ENCODE peak calls at places on chromosome 19, in four cellular contexts. D, L, Z and S are unnamed samples.

GRCh38 chr19:6718741-6719539 is 1.5 kb downstream of the C3 start:
- DNase-seq in D (no peak), L (no peak), Z (no peak), S (peak; percentile 10)

GRCh38 chr19:46355234-46355990 is 8.5 kb downstream of the PPP5C start:
- DNase-seq in D (no peak), L (no peak), Z (no peak), S (no peak)

GRCh38 chr19:16836115-16836905 is 7.1 kb downstream of the SIN3B start:
- DNase-seq in D (no peak), L (no peak), Z (no peak), S (no peak)

GRCh38 chr19:13547102-13547501 is 40.8 kb upstream of the CACNA1A start:
- DNase-seq in D (no peak), L (no peak), Z (no peak), S (no peak)

GRCh38 chr19:49939721-49940481 is 10.6 kb upstream of the NUP62 start:
- DNase-seq in D (no peak), L (no peak), Z (no peak), S (no peak)

GRCh38 chr19:51652266-51652665 is 5.6 kb upstream of the SIGLEC14 start:
- DNase-seq in D (no peak), L (no peak), Z (no peak), S (no peak)

GRCh38 chr19:58563034-58563573 is 4.7 kb upstream of the UBE2M start:
- DNase-seq in D (no peak), L (no peak), Z (no peak), S (no peak)

GRCh38 chr19:43132696-43133095 is 50.2 kb upstream of the PSG2 start:
- DNase-seq in D (no peak), L (no peak), Z (no peak), S (no peak)

GRCh38 chr19:12293771-12294307 is 844 bp downstream of the ZNF44 start:
- DNase-seq in D (peak; percentile 71), L (peak; percentile 17), Z (peak; percentile 51), S (no peak)

GRCh38 chr19:58352760-58353671 is at the start of gene A1BG:
- DNase-seq in D (no peak), L (no peak), Z (no peak), S (no peak)

GRCh38 chr19:21580818-21581217 is 75.4 kb downstream of the ZNF429 start:
- DNase-seq in D (no peak), L (no peak), Z (no peak), S (no peak)

GRCh38 chr19:49672131-49672919 is 4.7 kb upstream of the PRMT1 start:
- DNase-seq in D (peak; percentile 49), L (peak; percentile 70), Z (peak; percentile 82), S (peak; percentile 73)

GRCh38 chr19:45168767-45169351 is 8.1 kb upstream of the NKPD1 start:
- DNase-seq in D (no peak), L (no peak), Z (no peak), S (no peak)

GRCh38 chr19:8116437-8117293 is 32.7 kb downstream of the FBN3 start:
- DNase-seq in D (no peak), L (no peak), Z (no peak), S (no peak)